ENCODE peak calls at places on chromosomes 12 and 14, in four cellular contexts. L is HL-60, X is ACHN, I is omental fat pad. B is an unnamed sample.

GRCh38 chr12:109773384-109774011 is 59.7 kb downstream of the TRPV4 start:
- DNase-seq in L (no peak), I (no peak), X (no peak), B (no peak)

GRCh38 chr12:67441736-67442346 is 172.7 kb downstream of the CAND1 start:
- DNase-seq in I (peak), L (no peak), X (peak), B (peak)

GRCh38 chr12:78035913-78036658 is 205.4 kb downstream of the NAV3 start:
- DNase-seq in L (no peak), I (no peak), X (no peak), B (no peak)

GRCh38 chr12:110245278-110245868 is 35.7 kb upstream of the ATP2A2 start:
- DNase-seq in L (no peak), I (no peak), X (no peak), B (no peak)

GRCh38 chr12:122830517-122831214 is 4.6 kb upstream of the HIP1R start:
- DNase-seq in X (peak), I (no peak), L (peak), B (no peak)

GRCh38 chr12:49776413-49776812 is 35.1 kb downstream of the TMBIM6 start:
- DNase-seq in X (peak), I (no peak), L (peak), B (no peak)

GRCh38 chr12:49865782-49866135 is 22.9 kb upstream of the BCDIN3D start:
- DNase-seq in L (no peak), X (no peak), I (no peak), B (no peak)

GRCh38 chr12:54784115-54784514 is 70.2 kb upstream of the MUCL1 start:
- DNase-seq in L (no peak), X (no peak), I (no peak), B (no peak)

GRCh38 chr14:34462132-34462893 is at the start of gene SPTSSA:
- DNase-seq in L (peak), X (peak), I (peak), B (peak)

GRCh38 chr14:81436296-81437138 is 36.4 kb upstream of the STON2 start:
- DNase-seq in L (no peak), X (peak), I (no peak), B (no peak)

GRCh38 chr12:101707131-101707782 is 9.8 kb downstream of the CHPT1 start:
- DNase-seq in L (no peak), X (no peak), I (no peak), B (no peak)